ENCODE peak calls at places on chromosomes 2 and 18, in five cellular contexts. O is amniotic stem cell, I is sigmoid colon, M is COR-L47, V is cardiac muscle cell. T is an unnamed sample.

GRCh38 chr2:174681099-174681982 is 82.9 kb downstream of the CHRNA1 start:
- DNase-seq in O (no peak), V (peak; percentile 28), I (peak; percentile 75), M (no peak), T (no peak)

GRCh38 chr18:44732604-44733003 is 51.9 kb downstream of the SETBP1 start:
- DNase-seq in O (no peak), I (no peak), M (no peak), V (peak; percentile 27), T (peak; percentile 68)

GRCh38 chr2:183665976-183666375 is 541.7 kb downstream of the NUP35 start:
- DNase-seq in M (no peak), O (no peak), V (no peak), I (no peak), T (peak; percentile 64)

GRCh38 chr2:59658906-59659305 is 894.5 kb downstream of the BCL11A start:
- DNase-seq in M (no peak), I (no peak), O (no peak), V (no peak), T (peak; percentile 6)

GRCh38 chr2:138689705-138690104 is 90.5 kb downstream of the NXPH2 start:
- DNase-seq in O (no peak), M (no peak), V (no peak), I (no peak), T (no peak)

GRCh38 chr2:4715065-4715464 is 977.1 kb upstream of the SOX11 start:
- DNase-seq in M (peak; percentile 1), V (peak; percentile 3), O (no peak), I (no peak), T (no peak)

GRCh38 chr2:170739048-170739447 is 23.9 kb downstream of the SP5 start:
- DNase-seq in O (peak; percentile 59), V (no peak), M (no peak), I (no peak), T (no peak)

GRCh38 chr2:190974629-190975361 is 39.2 kb downstream of the STAT1 start:
- DNase-seq in I (no peak), V (peak; percentile 46), O (no peak), M (no peak), T (no peak)

GRCh38 chr2:71700880-71701397 is 247.6 kb downstream of the DYSF start:
- DNase-seq in M (no peak), I (peak; percentile 92), V (peak; percentile 73), O (no peak), T (no peak)

GRCh38 chr2:21404827-21405625 is 281.3 kb downstream of the TDRD15 start:
- DNase-seq in M (no peak), I (no peak), V (no peak), O (no peak), T (no peak)

GRCh38 chr18:4444306-4444705 is 10.8 kb downstream of the DLGAP1 start:
- DNase-seq in O (no peak), M (no peak), I (no peak), V (no peak), T (no peak)

GRCh38 chr2:69791045-69791444 is 38.4 kb upstream of the GMCL1 start:
- DNase-seq in O (no peak), V (no peak), I (no peak), M (no peak), T (no peak)

GRCh38 chr18:70046796-70047195 is 99.1 kb upstream of the CD226 start:
- DNase-seq in M (no peak), I (no peak), V (no peak), O (no peak), T (no peak)

GRCh38 chr18:36412778-36413177 is 115.3 kb downstream of the FHOD3 start:
- DNase-seq in I (no peak), M (peak; percentile 11), V (peak; percentile 38), O (no peak), T (peak; percentile 53)

GRCh38 chr18:51153659-51154371 is 43.7 kb downstream of the MEX3C start:
- DNase-seq in M (no peak), O (no peak), I (no peak), V (no peak), T (no peak)

GRCh38 chr2:29487967-29488550 is 372.8 kb downstream of the CLIP4 start:
- DNase-seq in O (no peak), M (no peak), V (no peak), I (no peak), T (no peak)